ENCODE peak calls at places on chromosome 22, in five cellular contexts. O, I, K, V and Y are unnamed samples.
A peak's percentile ranks its signal among the peaks of the same experiment; 100 is the strongest.

GRCh38 chr22:49967333-49968241 is 7.0 kb downstream of the PIM3 start:
- DNase-seq in O (no peak), K (no peak), V (no peak), I (peak; percentile 19), Y (no peak)

GRCh38 chr22:29205598-29206371 is at the start of gene EMID1:
- DNase-seq in I (peak; percentile 69), K (no peak), O (peak; percentile 27), V (no peak), Y (peak; percentile 21)

GRCh38 chr22:18022851-18023250 is 1.5 kb downstream of the MICAL3 start:
- DNase-seq in V (no peak), K (no peak), O (no peak), I (no peak), Y (no peak)

GRCh38 chr22:41028841-41029240 is 63.6 kb upstream of the EP300 start:
- DNase-seq in K (no peak), I (no peak), O (no peak), V (no peak), Y (no peak)

GRCh38 chr22:27154717-27155116 is 497.3 kb downstream of the MIAT start:
- DNase-seq in K (no peak), V (no peak), O (no peak), I (no peak), Y (no peak)

GRCh38 chr22:27876684-27877083 is 42.4 kb downstream of the PITPNB start:
- DNase-seq in O (peak; percentile 55), I (no peak), V (no peak), K (no peak), Y (peak; percentile 27)

GRCh38 chr22:23083315-23084021 is 13.1 kb downstream of the GNAZ start:
- DNase-seq in K (no peak), I (no peak), O (no peak), V (no peak), Y (no peak)

GRCh38 chr22:37778370-37779009 is 29.2 kb upstream of the GCAT start:
- DNase-seq in O (no peak), I (no peak), V (no peak), K (no peak), Y (no peak)

GRCh38 chr22:48758905-48759875 is 1068.5 kb downstream of the BRD1 start:
- DNase-seq in V (no peak), I (no peak), O (no peak), K (no peak), Y (no peak)

GRCh38 chr22:48389916-48390315 is 1437.8 kb downstream of the BRD1 start:
- DNase-seq in I (no peak), V (no peak), K (no peak), O (no peak), Y (no peak)

GRCh38 chr22:22616636-22617035 is 27.8 kb upstream of the GGTLC2 start:
- DNase-seq in V (no peak), K (no peak), O (no peak), I (no peak), Y (no peak)

GRCh38 chr22:39214383-39215069 is 30.3 kb downstream of the PDGFB start:
- DNase-seq in V (no peak), K (no peak), O (no peak), I (no peak), Y (no peak)

GRCh38 chr22:41565403-41566054 is 4.7 kb downstream of the CSDC2 start:
- DNase-seq in K (no peak), V (no peak), O (no peak), I (no peak), Y (no peak)

GRCh38 chr22:46462726-46463371 is 74.6 kb downstream of the CELSR1 start:
- DNase-seq in V (no peak), I (no peak), K (no peak), O (peak; percentile 68), Y (no peak)

GRCh38 chr22:30340911-30341685 is 14.4 kb upstream of the TBC1D10A start:
- DNase-seq in K (no peak), V (no peak), I (no peak), O (no peak), Y (no peak)

GRCh38 chr22:20471126-20471833 is 24.3 kb downstream of the KLHL22 start:
- DNase-seq in V (no peak), K (no peak), I (no peak), O (no peak), Y (no peak)

GRCh38 chr22:19233189-19233661 is 54.7 kb upstream of the SLC25A1 start:
- DNase-seq in K (no peak), V (no peak), O (no peak), I (no peak), Y (no peak)

GRCh38 chr22:42080287-42080686 is 787 bp downstream of the SMDT1 start:
- DNase-seq in I (peak; percentile 49), K (no peak), O (peak; percentile 22), V (no peak), Y (peak; percentile 25)

GRCh38 chr22:22001664-22002525 is 19.3 kb upstream of the TOP3B start:
- DNase-seq in I (no peak), O (no peak), V (no peak), K (no peak), Y (no peak)

GRCh38 chr22:40451230-40451629 is 80.8 kb downstream of the SGSM3 start:
- DNase-seq in V (no peak), K (no peak), O (no peak), I (no peak), Y (no peak)

GRCh38 chr22:19467912-19468311 is 11.1 kb downstream of the UFD1 start:
- DNase-seq in O (no peak), K (no peak), V (no peak), I (no peak), Y (no peak)

GRCh38 chr22:19047993-19048392 is 74.2 kb downstream of the DGCR2 start:
- DNase-seq in O (no peak), K (no peak), I (no peak), V (no peak), Y (no peak)

GRCh38 chr22:20953668-20954500 is 13.2 kb upstream of the AIFM3 start:
- DNase-seq in O (no peak), K (no peak), V (no peak), I (no peak), Y (no peak)

GRCh38 chr22:24592144-24592845 is 578 bp downstream of the LRRC75B start:
- DNase-seq in O (peak; percentile 35), K (no peak), V (no peak), I (peak; percentile 48), Y (no peak)

GRCh38 chr22:49807780-49808708 is 19.6 kb downstream of the BRD1 start:
- DNase-seq in I (no peak), V (no peak), K (no peak), O (no peak), Y (no peak)